ENCODE peak calls at places on chromosome 9, in four cellular contexts. C, S, P and Q are unnamed samples.
A peak's percentile ranks its signal among the peaks of the same experiment; 100 is the strongest.

GRCh38 chr9:136808075-136808780 is 480 bp downstream of the RABL6 start:
- DNase-seq in C (no peak), P (no peak), S (no peak), Q (peak; percentile 44)

GRCh38 chr9:77177894-77178794 is 810 bp downstream of the VPS13A start:
- DNase-seq in S (peak; percentile 9), P (peak; percentile 17), C (peak; percentile 38), Q (peak; percentile 33)

GRCh38 chr9:73011346-73011745 is 58.5 kb upstream of the ALDH1A1 start:
- DNase-seq in P (no peak), C (no peak), S (no peak), Q (no peak)

GRCh38 chr9:120289990-120290925 is 289.7 kb downstream of the CDK5RAP2 start:
- DNase-seq in S (no peak), C (no peak), P (no peak), Q (no peak)

GRCh38 chr9:16343249-16344237 is 526.9 kb downstream of the BNC2 start:
- DNase-seq in S (no peak), P (no peak), C (no peak), Q (no peak)

GRCh38 chr9:37602817-37603216 is 10.4 kb upstream of the TOMM5 start:
- DNase-seq in P (no peak), C (no peak), S (no peak), Q (no peak)

GRCh38 chr9:121609845-121610637 is 41.4 kb upstream of the DAB2IP start:
- DNase-seq in S (peak; percentile 93), C (no peak), P (no peak), Q (no peak)

GRCh38 chr9:95770653-95771131 is 104.8 kb upstream of the ERCC6L2 start:
- DNase-seq in P (no peak), C (peak; percentile 70), S (no peak), Q (peak; percentile 23)

GRCh38 chr9:331197-331596 is 116.5 kb downstream of the DOCK8 start:
- DNase-seq in C (no peak), P (no peak), S (no peak), Q (no peak)

GRCh38 chr9:132545578-132545977 is 36.8 kb upstream of the BARHL1 start:
- DNase-seq in C (no peak), S (no peak), P (no peak), Q (no peak)

GRCh38 chr9:90983394-90983793 is 181.8 kb downstream of the SYK start:
- DNase-seq in C (no peak), P (no peak), S (no peak), Q (no peak)

GRCh38 chr9:35186524-35186923 is 24.7 kb downstream of the UNC13B start:
- DNase-seq in P (no peak), C (no peak), S (no peak), Q (no peak)

GRCh38 chr9:92726971-92727715 is 37.5 kb downstream of the BICD2 start:
- DNase-seq in S (no peak), P (no peak), C (no peak), Q (no peak)

GRCh38 chr9:82202808-82203207 is 214.2 kb downstream of the SPATA31D1 start:
- DNase-seq in P (no peak), S (no peak), C (no peak), Q (no peak)

GRCh38 chr9:21030389-21031035 is 928 bp downstream of the HACD4 start:
- DNase-seq in P (no peak), S (no peak), C (no peak), Q (no peak)

GRCh38 chr9:27482709-27483108 is 41.4 kb upstream of the IFNK start:
- DNase-seq in C (no peak), S (no peak), P (peak; percentile 17), Q (no peak)

GRCh38 chr9:129131300-129132145 is 20.3 kb downstream of the PTPA start:
- DNase-seq in P (peak; percentile 85), C (peak; percentile 91), S (peak; percentile 43), Q (peak; percentile 85)

GRCh38 chr9:116316231-116316630 is 162.6 kb downstream of the PAPPA start:
- DNase-seq in P (no peak), S (no peak), C (no peak), Q (no peak)

GRCh38 chr9:119758990-119759389 is 389.8 kb upstream of the BRINP1 start:
- DNase-seq in S (no peak), C (no peak), P (no peak), Q (no peak)

GRCh38 chr9:76717176-76717575 is 47.1 kb upstream of the PCA3 start:
- DNase-seq in C (no peak), P (no peak), S (no peak), Q (no peak)

GRCh38 chr9:85224301-85224700 is 517.5 kb downstream of the AGTPBP1 start:
- DNase-seq in S (no peak), P (no peak), C (no peak), Q (no peak)

GRCh38 chr9:35972093-35972492 is 14.1 kb upstream of the OR2S2 start:
- DNase-seq in P (no peak), S (no peak), C (peak; percentile 73), Q (no peak)

GRCh38 chr9:81461196-81461595 is 228.2 kb downstream of the TLE1 start:
- DNase-seq in C (no peak), S (no peak), P (no peak), Q (no peak)

GRCh38 chr9:5843450-5844249 is 10.7 kb upstream of the ERMP1 start:
- DNase-seq in P (peak; percentile 29), C (no peak), S (peak; percentile 88), Q (peak; percentile 28)

GRCh38 chr9:124743686-124744348 is 27.3 kb downstream of the NR6A1 start:
- DNase-seq in C (no peak), P (no peak), S (no peak), Q (no peak)
- TF ChIP-seq SP1 in C (no peak), P (no peak), S (no peak), Q (no peak)

GRCh38 chr9:89632136-89633135 is 27.6 kb downstream of the GADD45G start:
- DNase-seq in P (no peak), S (peak; percentile 20), C (no peak), Q (no peak)
- TF ChIP-seq ELF4 in P (no peak), S (no peak), C (no peak), Q (no peak)

GRCh38 chr9:107425110-107426025 is 64.2 kb downstream of the KLF4 start:
- DNase-seq in P (peak; percentile 68), C (peak; percentile 79), S (peak; percentile 50), Q (peak; percentile 58)
- TF ChIP-seq SP1 in P (no peak), C (no peak), S (no peak), Q (no peak)

GRCh38 chr9:123713282-123713681 is 216.6 kb downstream of the DENND1A start:
- DNase-seq in P (no peak), S (no peak), C (no peak), Q (no peak)

GRCh38 chr9:123712399-123712798 is 217.5 kb downstream of the DENND1A start:
- DNase-seq in C (no peak), S (no peak), P (no peak), Q (no peak)

GRCh38 chr9:123715258-123715657 is 214.7 kb downstream of the DENND1A start:
- DNase-seq in S (no peak), P (no peak), C (no peak), Q (no peak)

GRCh38 chr9:123710299-123710698 is 219.6 kb downstream of the DENND1A start:
- DNase-seq in P (no peak), C (no peak), S (no peak), Q (no peak)
- TF ChIP-seq ELF4 in P (no peak), C (no peak), S (no peak), Q (no peak)

GRCh38 chr9:20016611-20017010 is 227.8 kb upstream of the SLC24A2 start:
- DNase-seq in S (no peak), C (no peak), P (no peak), Q (no peak)

GRCh38 chr9:20009606-20010005 is 220.8 kb upstream of the SLC24A2 start:
- DNase-seq in C (no peak), P (no peak), S (no peak), Q (no peak)

GRCh38 chr9:20014168-20014567 is 225.3 kb upstream of the SLC24A2 start:
- DNase-seq in C (no peak), P (no peak), S (no peak), Q (no peak)

GRCh38 chr9:20012232-20012631 is 223.4 kb upstream of the SLC24A2 start:
- DNase-seq in C (no peak), S (no peak), P (no peak), Q (no peak)

DNA sequence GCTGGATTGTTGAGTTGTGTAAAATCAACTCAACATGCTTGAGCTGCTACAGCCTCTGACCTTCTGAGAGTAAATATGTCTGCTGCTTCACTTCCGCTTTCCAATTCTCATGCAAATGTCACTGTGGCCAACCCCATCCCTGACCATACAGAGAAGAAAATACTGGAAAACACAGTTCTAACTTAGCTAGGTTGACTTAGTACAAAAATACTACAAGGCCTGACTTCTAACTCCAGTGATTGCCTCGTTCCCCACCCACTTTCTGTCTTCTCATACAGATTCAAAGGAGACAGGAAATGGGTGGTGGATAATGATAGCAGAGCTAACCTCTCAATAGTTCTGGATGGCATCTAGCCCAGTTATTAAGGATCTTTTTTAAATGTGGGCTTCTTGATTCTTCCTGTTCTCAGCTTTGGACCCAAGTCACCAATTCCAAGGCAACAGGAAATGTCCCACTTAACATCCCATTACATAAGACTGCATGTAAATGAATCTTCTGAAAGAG is 226.6 kb upstream of the SLC24A2 start:
- DNase-seq in C (no peak), P (no peak), S (no peak), Q (no peak)
- TF ChIP-seq SP1 in C (no peak), P (no peak), S (no peak), Q (no peak)

GRCh38 chr9:14347408-14348224 is 33.7 kb upstream of the NFIB start:
- DNase-seq in S (no peak), P (no peak), C (peak; percentile 57), Q (no peak)
- TF ChIP-seq ELF4 in S (no peak), P (no peak), C (no peak), Q (no peak)

DNA sequence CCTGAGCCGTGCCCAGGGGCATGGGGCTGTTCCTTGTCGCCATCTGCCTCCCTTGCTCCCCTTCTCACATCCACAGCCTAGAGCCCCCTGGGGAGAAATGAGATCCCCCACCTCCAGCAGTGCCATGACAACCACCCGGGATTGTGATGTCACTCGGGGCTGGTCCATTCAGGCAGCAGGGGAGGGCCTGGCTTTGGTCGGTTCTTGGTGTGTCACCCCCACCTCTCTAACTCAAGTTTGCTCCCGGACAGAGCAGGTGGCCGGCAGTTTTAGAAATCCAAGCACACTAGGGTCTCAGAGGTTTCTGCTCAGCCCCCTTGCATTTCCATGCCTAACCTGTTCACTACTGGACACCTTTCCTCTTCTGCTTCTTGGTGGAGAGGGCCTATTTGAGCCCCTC is at the start of gene ACTL7B:
- DNase-seq in S (no peak), C (no peak), P (no peak), Q (no peak)
- TF ChIP-seq SP1 in S (no peak), C (no peak), P (no peak), Q (no peak)

GRCh38 chr9:22469928-22470544 is 23.4 kb downstream of the DMRTA1 start:
- DNase-seq in C (peak; percentile 32), P (no peak), S (peak; percentile 24), Q (peak; percentile 56)
- TF ChIP-seq ELF4 in C (no peak), P (no peak), S (no peak), Q (no peak)

GRCh38 chr9:87535817-87536539 is 38.3 kb downstream of the DAPK1 start:
- DNase-seq in P (no peak), C (no peak), S (no peak), Q (no peak)

GRCh38 chr9:87531370-87532295 is 34.0 kb downstream of the DAPK1 start:
- DNase-seq in C (no peak), P (no peak), S (no peak), Q (no peak)

GRCh38 chr9:87530716-87531115 is 33.0 kb downstream of the DAPK1 start:
- DNase-seq in C (no peak), S (no peak), P (no peak), Q (no peak)

GRCh38 chr9:87534957-87535356 is 37.3 kb downstream of the DAPK1 start:
- DNase-seq in S (no peak), C (no peak), P (no peak), Q (no peak)

GRCh38 chr9:87533291-87533690 is 35.6 kb downstream of the DAPK1 start:
- DNase-seq in C (no peak), P (no peak), S (no peak), Q (no peak)
- TF ChIP-seq SP1 in C (no peak), P (no peak), S (no peak), Q (no peak)